ENCODE peak calls at places on chromosomes 5 and 9, in four cellular contexts. R is HepG2, F is IMR-90, V is K562. B is an unnamed sample.

GRCh38 chr5:169656125-169656990 is 19.3 kb downstream of the DOCK2 start:
- DNase-seq in F (peak), V (no peak), R (no peak), B (no peak)

GRCh38 chr5:178839319-178839704 is 20.4 kb upstream of the ZNF354B start:
- DNase-seq in F (no peak), R (peak), V (peak), B (peak)

GRCh38 chr5:66720776-66721175 is 124.6 kb downstream of the MAST4 start:
- DNase-seq in F (no peak), R (no peak), V (no peak), B (no peak)

GRCh38 chr9:33263131-33263935 is 1.2 kb downstream of the BAG1 start:
- DNase-seq in V (no peak), R (peak), F (no peak), B (no peak)

GRCh38 chr5:179916523-179916922 is 8.8 kb upstream of the TBC1D9B start:
- DNase-seq in R (no peak), V (no peak), F (no peak), B (no peak)

GRCh38 chr5:35863159-35863558 is 6.5 kb downstream of the IL7R start:
- DNase-seq in V (no peak), F (no peak), R (no peak), B (no peak)

GRCh38 chr9:98968596-98969337 is 25.1 kb downstream of the COL15A1 start:
- DNase-seq in R (no peak), F (no peak), V (peak), B (no peak)

GRCh38 chr9:133125706-133126696 is 5.0 kb upstream of the RALGDS start:
- DNase-seq in R (no peak), F (peak), V (no peak), B (no peak)

GRCh38 chr9:133915534-133916158 is 76.5 kb downstream of the VAV2 start:
- DNase-seq in R (no peak), F (no peak), V (no peak), B (no peak)

GRCh38 chr9:3528466-3528865 is 2.7 kb upstream of the RFX3 start:
- DNase-seq in F (no peak), V (peak), R (no peak), B (no peak)

GRCh38 chr9:2411459-2412215 is 209.9 kb upstream of the VLDLR start:
- DNase-seq in V (no peak), R (no peak), F (no peak), B (no peak)

GRCh38 chr9:37961346-37961745 is 57.4 kb upstream of the SLC25A51 start:
- DNase-seq in R (no peak), F (no peak), V (no peak), B (no peak)

GRCh38 chr9:70412678-70413426 is 1.6 kb downstream of the KLF9 start:
- DNase-seq in R (peak), V (peak), F (peak), B (peak)

GRCh38 chr5:103703617-103704016 is 141.0 kb upstream of the NUDT12 start:
- DNase-seq in F (no peak), R (no peak), V (no peak), B (no peak)

GRCh38 chr9:90326219-90326618 is 316.4 kb downstream of the DIRAS2 start:
- DNase-seq in R (no peak), V (no peak), F (peak), B (no peak)
- TF ChIP-seq BHLHE40 in R (no peak), V (no peak), F (no peak), B (no peak)

DNA sequence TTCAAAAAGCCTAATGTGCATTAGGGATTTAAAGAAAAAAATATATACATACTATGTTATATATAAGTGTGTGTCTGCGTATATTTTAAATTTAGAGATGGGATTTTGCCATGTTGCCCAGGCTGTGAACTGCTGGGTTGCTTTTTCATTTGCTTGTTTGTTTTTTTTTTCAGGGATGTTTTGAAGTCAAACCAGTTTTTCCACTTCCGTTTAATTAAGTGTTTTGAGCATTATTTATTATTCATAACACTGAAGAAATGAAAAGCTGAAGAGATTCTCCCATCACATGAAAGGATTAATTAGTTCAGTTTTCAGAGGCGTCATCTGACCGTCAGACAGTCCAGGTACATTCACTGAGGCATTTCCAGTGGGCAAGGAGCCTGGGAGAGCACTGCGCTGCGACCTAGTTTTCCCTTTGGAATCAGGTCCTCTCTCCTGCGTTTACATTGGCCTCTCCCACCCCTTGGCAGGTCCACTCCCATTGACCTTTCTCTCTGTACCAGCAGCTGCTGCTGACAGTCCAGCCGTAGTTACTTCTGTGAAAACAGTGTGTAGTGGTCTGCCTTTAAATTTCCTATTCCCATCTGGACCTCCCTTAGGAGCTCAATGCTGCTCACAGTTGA is 26.0 kb downstream of the ARRDC3 start:
- DNase-seq in F (no peak), R (no peak), V (no peak), B (no peak)
- TF ChIP-seq BHLHE40 in F (no peak), R (no peak), V (no peak), B (no peak)

DNA sequence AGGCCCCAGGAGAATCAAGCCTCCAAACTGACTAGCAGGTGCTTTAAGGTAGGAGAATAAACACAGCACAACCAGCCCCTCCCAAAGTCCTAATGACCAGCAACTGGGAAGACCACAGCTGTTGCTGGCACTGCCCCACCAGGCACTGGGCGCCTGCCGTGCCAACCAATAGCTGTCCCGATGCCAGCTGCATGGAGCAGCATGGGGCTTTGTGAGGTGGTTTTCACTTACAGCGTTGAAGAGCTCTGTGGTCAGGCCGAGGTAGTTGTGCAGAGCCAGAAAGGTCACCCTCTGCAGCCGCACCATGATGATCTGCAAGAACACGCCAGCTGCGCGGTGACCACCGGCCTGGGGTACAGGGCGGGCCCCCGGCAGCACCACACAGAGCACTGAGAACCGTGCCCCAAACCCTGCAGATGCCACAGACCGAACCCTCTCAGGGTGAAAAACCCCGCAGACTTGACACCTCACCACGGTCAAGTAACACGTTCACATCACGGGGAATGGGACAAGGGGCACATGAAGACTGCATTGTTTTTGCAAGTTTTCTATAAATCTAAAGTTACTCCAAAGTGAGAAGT is 28.7 kb downstream of the PNPLA7 start:
- DNase-seq in R (no peak), V (no peak), F (no peak), B (no peak)
- TF ChIP-seq BHLHE40 in R (no peak), V (no peak), F (no peak), B (no peak)

GRCh38 chr9:135326141-135326540 is 153.4 kb upstream of the PPP1R26 start:
- DNase-seq in V (no peak), F (no peak), R (no peak), B (no peak)
- TF ChIP-seq BHLHE40 in V (no peak), F (no peak), R (no peak), B (no peak)

GRCh38 chr5:83199126-83199525 is 121.8 kb downstream of the XRCC4 start:
- DNase-seq in V (no peak), F (peak), R (no peak), B (no peak)
- TF ChIP-seq BHLHE40 in V (no peak), F (no peak), R (no peak), B (no peak)